ENCODE peak calls at places on chromosomes 1 and 21, in four cellular contexts. J is HCT116, A is K562, T is HepG2. C is an unnamed sample. For H3K4me1, the result is how much of the 10 kb centered on the place peaks cover.

GRCh38 chr21:39033878-39034589 is 149.2 kb downstream of the PSMG1 start:
- DNase-seq in J (no peak), A (no peak), T (peak), C (no peak)

GRCh38 chr1:113949007-113949406 is 19.9 kb downstream of the HIPK1 start:
- DNase-seq in J (no peak), A (peak), T (no peak), C (no peak)

GRCh38 chr1:64499966-64500365 is 30.0 kb downstream of the CACHD1 start:
- DNase-seq in J (peak), A (peak), T (no peak), C (no peak)

GRCh38 chr1:38071530-38072266 is 25.1 kb upstream of the POU3F1 start:
- DNase-seq in J (no peak), A (peak), T (peak), C (peak)

GRCh38 chr21:33268392-33268735 is 2.2 kb downstream of the IL10RB start:
- DNase-seq in J (no peak), A (no peak), T (no peak), C (no peak)

GRCh38 chr21:20997633-20998455 is at the start of gene NCAM2:
- DNase-seq in J (no peak), A (peak), T (peak), C (no peak)

GRCh38 chr1:193283026-193283425 is 96.6 kb upstream of the B3GALT2 start:
- DNase-seq in J (no peak), A (no peak), T (no peak), C (no peak)

GRCh38 chr1:192518700-192519099 is 56.9 kb upstream of the RGS1 start:
- DNase-seq in J (no peak), A (no peak), T (no peak), C (no peak)

GRCh38 chr1:67601539-67601938 is 83.5 kb upstream of the GADD45A start:
- DNase-seq in J (no peak), A (no peak), T (no peak), C (no peak)

GRCh38 chr1:68221001-68221970 is 11.0 kb downstream of the WLS start:
- DNase-seq in J (no peak), A (no peak), T (no peak), C (no peak)

GRCh38 chr1:168629466-168629865 is 53.1 kb downstream of the XCL1 start:
- DNase-seq in J (no peak), A (no peak), T (no peak), C (no peak)

GRCh38 chr1:49436865-49437264 is 586.9 kb downstream of the AGBL4 start:
- DNase-seq in J (no peak), A (no peak), T (no peak), C (no peak)

GRCh38 chr1:150528997-150529396 is 13.4 kb downstream of the FALEC start:
- DNase-seq in J (no peak), A (no peak), T (no peak), C (no peak)

GRCh38 chr1:175072131-175072941 is 4.7 kb downstream of the TNN start:
- DNase-seq in J (no peak), A (no peak), T (no peak), C (no peak)

GRCh38 chr1:40162791-40163441 is 1.7 kb downstream of the RLF start:
- DNase-seq in J (no peak), A (peak), T (no peak), C (no peak)

GRCh38 chr1:151706464-151707415 is 9.9 kb downstream of the CELF3 start:
- DNase-seq in J (no peak), A (no peak), T (no peak), C (no peak)

GRCh38 chr1:80893140-80893539 is 907.6 kb upstream of the ADGRL2 start:
- DNase-seq in J (no peak), A (no peak), T (no peak), C (no peak)

GRCh38 chr1:86487131-86487804 is 18.5 kb downstream of the CLCA1 start:
- DNase-seq in J (no peak), A (no peak), T (no peak), C (no peak)

GRCh38 chr1:234111458-234112142 is 207.1 kb downstream of the SLC35F3 start:
- DNase-seq in J (no peak), A (peak), T (peak), C (peak)

GRCh38 chr1:109197163-109198042 is 16.3 kb upstream of the SARS1 start:
- DNase-seq in J (peak), A (peak), T (peak), C (peak)

GRCh38 chr1:47650205-47650604 is 212.4 kb downstream of the FOXD2 start:
- DNase-seq in J (peak), A (no peak), T (no peak), C (peak)

GRCh38 chr1:14476170-14476955 is 122.1 kb upstream of the KAZN start:
- DNase-seq in J (no peak), A (no peak), T (no peak), C (no peak)

GRCh38 chr1:13813398-13814012 is 113.5 kb downstream of the PRDM2 start:
- DNase-seq in J (no peak), A (peak), T (no peak), C (no peak)

DNA sequence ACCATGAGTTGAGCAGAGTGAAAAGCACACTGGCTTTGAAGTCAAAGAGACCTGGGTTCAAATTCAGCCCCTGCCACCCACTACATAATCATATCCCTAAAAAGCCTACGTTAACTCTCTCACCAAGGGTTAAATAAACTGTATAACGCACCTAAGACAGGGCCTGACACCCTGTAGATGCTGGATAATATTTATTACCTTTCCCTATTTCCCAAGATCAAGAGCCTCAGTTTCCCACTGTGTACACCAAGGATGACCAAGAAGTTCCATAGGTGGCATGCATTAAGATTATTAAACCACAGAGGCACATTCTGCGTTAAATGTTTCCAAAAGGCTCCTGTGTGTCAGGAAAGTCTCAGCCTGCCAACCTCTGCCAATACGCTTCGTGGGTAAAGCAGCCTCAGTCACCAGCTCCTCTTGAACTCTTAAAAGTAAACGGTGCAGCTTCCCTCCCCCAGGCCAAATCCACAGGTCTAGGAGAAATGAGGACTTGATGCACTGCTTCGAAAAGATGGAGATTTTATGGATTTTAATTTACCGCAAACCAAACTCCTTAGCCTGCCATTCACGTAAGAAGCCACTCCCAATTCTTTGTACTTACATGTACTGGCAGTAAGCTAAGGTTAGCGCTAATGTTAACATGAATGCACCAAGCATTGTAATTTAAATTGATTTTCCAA is 2.7 kb downstream of the USP24 start:
- DNase-seq in J (no peak), A (no peak), T (no peak), C (no peak)
- H3K4me3 ChIP-seq in J (no peak), A (peak), T (peak), C (peak)

DNA sequence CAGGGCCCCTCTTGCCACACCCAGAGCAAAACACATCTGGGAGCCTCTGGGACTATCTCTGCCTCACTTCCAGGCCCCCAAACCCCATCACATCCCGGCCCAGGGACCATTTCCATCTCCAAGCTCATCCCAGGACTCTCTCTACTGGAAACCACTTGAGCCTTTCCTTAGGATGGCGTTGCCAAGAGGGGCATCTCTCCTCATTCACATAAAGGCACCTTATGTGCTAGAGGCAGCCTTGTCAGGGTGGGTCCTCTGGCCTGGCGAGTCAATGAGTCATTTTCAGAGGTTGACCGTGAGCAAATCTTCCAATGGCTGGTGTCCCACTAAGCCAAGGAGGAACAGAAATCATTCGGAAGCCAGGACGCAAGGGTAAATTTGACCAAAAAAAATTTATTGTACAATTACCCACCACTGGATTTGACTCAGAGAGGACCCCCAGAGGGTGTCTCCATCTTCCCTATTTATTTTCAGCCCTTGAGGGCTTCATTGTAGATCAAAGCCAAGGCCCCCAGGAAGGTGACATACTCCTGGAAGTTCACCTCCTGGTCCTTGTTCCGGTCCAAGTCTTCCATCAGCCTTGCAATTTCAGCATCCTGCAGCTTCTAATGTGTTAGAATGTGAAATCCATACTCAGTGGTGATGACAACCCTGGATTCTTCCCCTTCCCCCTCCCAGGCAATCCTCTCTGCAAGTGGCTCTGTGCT is 1.4 kb downstream of the S100A6 start:
- DNase-seq in J (no peak), A (no peak), T (no peak), C (no peak)
- TF ChIP-seq TCF7L2 in J (no peak), A (no peak), T (no peak), C (no peak)

GRCh38 chr1:116856312-116856711 is 53.4 kb upstream of the PTGFRN start:
- DNase-seq in J (no peak), A (no peak), T (no peak), C (no peak)

GRCh38 chr1:116855788-116856187 is 53.9 kb upstream of the PTGFRN start:
- DNase-seq in J (no peak), A (no peak), T (no peak), C (no peak)

GRCh38 chr1:116854294-116854693 is 55.4 kb upstream of the PTGFRN start:
- DNase-seq in J (no peak), A (no peak), T (no peak), C (no peak)

GRCh38 chr1:116853680-116854191 is 56.0 kb upstream of the PTGFRN start:
- DNase-seq in J (peak), A (no peak), T (peak), C (peak)

GRCh38 chr1:116855220-116855619 is 54.5 kb upstream of the PTGFRN start:
- DNase-seq in J (no peak), A (no peak), T (no peak), C (no peak)
- H3K4me1 ChIP-seq in J (under half), A (under half), T (under half), C (under half)

DNA sequence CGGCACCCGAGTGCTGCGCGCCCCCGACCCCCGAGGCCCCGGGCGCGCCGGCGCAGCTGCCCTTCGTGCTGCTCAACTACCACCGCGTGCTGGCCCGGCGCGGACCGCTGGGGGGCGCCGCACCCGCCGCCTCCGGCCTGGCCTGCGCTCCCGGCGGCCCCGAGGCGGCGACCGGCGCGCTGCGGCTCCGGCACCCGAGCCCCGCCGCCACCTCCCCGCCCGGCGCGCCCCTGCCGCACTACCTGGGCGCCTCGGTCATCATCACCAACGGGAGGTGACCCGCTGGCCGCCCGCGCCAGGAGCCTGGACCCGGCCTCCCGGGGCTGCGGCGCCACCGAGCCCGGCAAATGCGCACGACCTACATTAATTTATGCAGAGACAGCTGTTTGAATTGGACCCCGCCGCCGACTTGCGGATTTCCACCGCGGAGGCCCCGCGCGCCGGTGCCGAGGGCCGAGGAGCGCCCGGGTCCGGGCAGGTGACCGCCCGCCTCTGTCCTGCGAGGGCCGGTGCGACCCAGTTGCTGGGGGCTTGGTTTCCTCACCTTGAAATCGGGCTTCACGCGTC is 49.0 kb downstream of the SIM2 start:
- DNase-seq in J (no peak), A (peak), T (peak), C (no peak)
- H3K4me3 ChIP-seq in J (no peak), A (peak), T (peak), C (peak)

GRCh38 chr1:28775121-28775942 is 36.6 kb upstream of the OPRD1 start:
- DNase-seq in J (no peak), A (peak), T (no peak), C (no peak)
- TF ChIP-seq TCF7L2 in J (no peak), A (no peak), T (no peak), C (no peak)

GRCh38 chr1:27144920-27145661 is 9.8 kb downstream of the SLC9A1 start:
- DNase-seq in J (no peak), A (no peak), T (no peak), C (no peak)

GRCh38 chr1:27144349-27144748 is 10.6 kb downstream of the SLC9A1 start:
- DNase-seq in J (no peak), A (no peak), T (no peak), C (no peak)

GRCh38 chr1:27147842-27148518 is 6.9 kb downstream of the SLC9A1 start:
- DNase-seq in J (no peak), A (no peak), T (no peak), C (no peak)

GRCh38 chr1:27143408-27143807 is 11.5 kb downstream of the SLC9A1 start:
- DNase-seq in J (no peak), A (peak), T (no peak), C (no peak)

DNA sequence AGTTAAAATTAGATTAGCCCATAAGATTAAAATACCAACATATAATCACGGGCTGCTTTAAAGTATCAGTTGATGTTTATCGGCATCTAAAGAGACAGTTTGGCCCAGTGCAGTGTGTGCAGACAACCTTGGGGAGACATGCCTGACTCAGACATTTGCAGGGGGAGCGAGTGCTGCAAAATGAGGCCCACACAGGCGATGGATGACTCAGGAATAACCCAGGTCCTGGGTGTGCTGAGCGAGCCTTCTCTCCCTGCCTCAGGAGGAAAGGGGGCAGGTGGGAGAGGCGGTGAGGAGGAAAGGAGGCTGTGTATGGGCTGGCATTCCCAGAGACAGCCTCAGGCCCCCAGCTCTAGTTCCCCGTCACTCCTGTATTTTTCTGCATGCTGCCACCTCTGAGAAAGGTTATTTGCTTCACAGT is 9.0 kb downstream of the SLC9A1 start:
- DNase-seq in J (no peak), A (peak), T (no peak), C (no peak)
- H3K4me1 ChIP-seq in J (half or more), A (under half), T (under half), C (under half)

C was measured in Panc1.